ENCODE peak calls at places on chromosomes 7 and 10, in ten cellular contexts. Y is fibroblast of the conjunctiva, P is GM12865, F is GF-D8, Q is NCI-H2081, K is posterior cingulate gyrus, X is WTC11, J is GM04503, B is AG04449, O is cerebellar cortex. D is an unnamed sample.

GRCh38 chr7:93228302-93228701 is 2.0 kb upstream of the HEPACAM2 start:
- DNase-seq in Y (peak), P (peak), F (peak), Q (peak), K (no peak), X (no peak), J (no peak), B (no peak), O (peak), D (peak)

GRCh38 chr7:12067156-12067831 is 143.8 kb upstream of the TMEM106B start:
- DNase-seq in Y (peak), P (peak), F (no peak), Q (peak), K (no peak), X (peak), J (no peak), B (peak), O (peak), D (peak)

GRCh38 chr7:42494722-42495121 is 257.7 kb upstream of the GLI3 start:
- DNase-seq in Y (no peak), P (peak), F (no peak), Q (no peak), K (no peak), X (no peak), J (no peak), B (no peak), O (no peak), D (no peak)

GRCh38 chr10:91410638-91411367 is 659 bp downstream of the HECTD2 start:
- DNase-seq in Y (no peak), P (peak), F (no peak), Q (no peak), K (no peak), X (no peak), J (no peak), B (no peak), O (peak), D (peak)

GRCh38 chr7:157444011-157444842 is 107.4 kb downstream of the DNAJB6 start:
- DNase-seq in Y (no peak), P (no peak), F (no peak), Q (no peak), K (no peak), X (no peak), J (no peak), B (no peak), O (no peak), D (no peak)

GRCh38 chr7:90593205-90593604 is 2.9 kb upstream of the CDK14 start:
- DNase-seq in Y (no peak), P (no peak), F (no peak), Q (no peak), K (no peak), X (no peak), J (no peak), B (no peak), O (no peak), D (no peak)

GRCh38 chr10:63286754-63287264 is 153.7 kb downstream of the NRBF2 start:
- DNase-seq in Y (no peak), P (peak), F (no peak), Q (no peak), K (no peak), X (no peak), J (no peak), B (no peak), O (no peak), D (no peak)

GRCh38 chr7:87047-87446 is 105.3 kb upstream of the FAM20C start:
- DNase-seq in Y (no peak), P (no peak), F (no peak), Q (no peak), K (no peak), X (no peak), J (no peak), B (no peak), O (no peak), D (no peak)

GRCh38 chr10:4127518-4128315 is 342.7 kb upstream of the KLF6 start:
- DNase-seq in Y (peak), P (peak), F (peak), Q (no peak), K (no peak), X (no peak), J (no peak), B (no peak), O (no peak), D (no peak)

GRCh38 chr7:38592737-38593136 is 38.4 kb downstream of the AMPH start:
- DNase-seq in Y (no peak), P (no peak), F (no peak), Q (no peak), K (no peak), X (no peak), J (no peak), B (no peak), O (no peak), D (no peak)

GRCh38 chr10:133261726-133262325 is 14.8 kb downstream of the ADAM8 start:
- DNase-seq in Y (peak), P (peak), F (no peak), Q (peak), K (peak), X (peak), J (no peak), B (no peak), O (peak), D (no peak)

GRCh38 chr7:134954197-134955082 is 31.9 kb upstream of the AGBL3 start:
- DNase-seq in Y (peak), P (peak), F (peak), Q (peak), K (no peak), X (no peak), J (no peak), B (no peak), O (peak), D (peak)

GRCh38 chr10:51532044-51532443 is 167.4 kb downstream of the CSTF2T start:
- DNase-seq in Y (no peak), P (peak), F (no peak), Q (no peak), K (no peak), X (no peak), J (no peak), B (no peak), O (no peak), D (no peak)

GRCh38 chr10:71230656-71231025 is 18.3 kb downstream of the UNC5B start:
- DNase-seq in Y (no peak), P (no peak), F (no peak), Q (no peak), K (peak), X (no peak), J (no peak), B (no peak), O (no peak), D (no peak)

GRCh38 chr10:130141878-130142277 is 5.7 kb downstream of the GLRX3 start:
- DNase-seq in Y (no peak), P (peak), F (no peak), Q (no peak), K (no peak), X (no peak), J (no peak), B (no peak), O (no peak), D (no peak)

GRCh38 chr10:34178196-34178595 is 636.9 kb downstream of the PARD3 start:
- DNase-seq in Y (no peak), P (no peak), F (no peak), Q (no peak), K (no peak), X (no peak), J (no peak), B (no peak), O (no peak), D (no peak)

GRCh38 chr7:114047889-114048288 is 129.1 kb upstream of the PPP1R3A start:
- DNase-seq in Y (peak), P (no peak), F (no peak), Q (no peak), K (no peak), X (no peak), J (peak), B (no peak), O (no peak), D (no peak)

GRCh38 chr10:93580824-93581223 is 14.4 kb downstream of the FFAR4 start:
- DNase-seq in Y (no peak), P (no peak), F (no peak), Q (no peak), K (no peak), X (peak), J (no peak), B (no peak), O (no peak), D (no peak)

GRCh38 chr7:151453326-151453791 is 13.4 kb upstream of the CRYGN start:
- DNase-seq in Y (no peak), P (no peak), F (no peak), Q (no peak), K (no peak), X (no peak), J (no peak), B (no peak), O (no peak), D (no peak)

GRCh38 chr7:144941127-144941526 is 105.3 kb upstream of the TPK1 start:
- DNase-seq in Y (no peak), P (no peak), F (no peak), Q (no peak), K (no peak), X (peak), J (no peak), B (no peak), O (no peak), D (no peak)

GRCh38 chr7:149205690-149206381 is 10.5 kb downstream of the ZNF282 start:
- DNase-seq in Y (no peak), P (no peak), F (no peak), Q (no peak), K (no peak), X (no peak), J (no peak), B (no peak), O (no peak), D (no peak)

GRCh38 chr7:112202819-112203218 is 3.4 kb downstream of the DOCK4 start:
- DNase-seq in Y (no peak), P (peak), F (no peak), Q (peak), K (no peak), X (no peak), J (no peak), B (no peak), O (peak), D (no peak)

GRCh38 chr10:5583525-5584175 is 58.9 kb downstream of the CALML3 start:
- DNase-seq in Y (no peak), P (peak), F (no peak), Q (peak), K (no peak), X (peak), J (no peak), B (no peak), O (no peak), D (no peak)

D was measured in NCI-H1694 treated with DMSO at 0.1 percent for 48 hours.